ENCODE peak calls at places on chromosome 3, in six cellular contexts. L, U, Q, J, M and H are unnamed samples.

GRCh38 chr3:106560451-106560966 is 691.7 kb upstream of the CBLB start:
- DNase-seq in L (no peak), U (peak), Q (peak), J (no peak), M (no peak), H (no peak)

GRCh38 chr3:127276396-127276795 is 11.4 kb downstream of the PRR20G start:
- DNase-seq in L (no peak), U (no peak), Q (no peak), J (no peak), M (no peak), H (no peak)

GRCh38 chr3:27614592-27614991 is 107.5 kb downstream of the EOMES start:
- DNase-seq in L (no peak), U (no peak), Q (no peak), J (no peak), M (no peak), H (no peak)

GRCh38 chr3:161420746-161421145 is 49.4 kb upstream of the SPTSSB start:
- DNase-seq in L (peak), U (peak), Q (peak), J (peak), M (peak), H (peak)

GRCh38 chr3:168581718-168582332 is 486.1 kb upstream of the GOLIM4 start:
- DNase-seq in L (no peak), U (no peak), Q (no peak), J (no peak), M (peak), H (peak)

GRCh38 chr3:194602580-194603300 is 30.5 kb downstream of the TMEM44 start:
- DNase-seq in L (no peak), U (peak), Q (peak), J (no peak), M (no peak), H (no peak)

GRCh38 chr3:7190094-7190493 is 329.2 kb downstream of the GRM7 start:
- DNase-seq in L (no peak), U (no peak), Q (no peak), J (no peak), M (no peak), H (no peak)

GRCh38 chr3:21621396-21621695 is 129.7 kb downstream of the ZNF385D start:
- DNase-seq in L (no peak), U (peak), Q (peak), J (no peak), M (no peak), H (peak)

GRCh38 chr3:127247292-127247691 is 40.6 kb downstream of the PRR20G start:
- DNase-seq in L (no peak), U (no peak), Q (no peak), J (no peak), M (no peak), H (peak)

DNA sequence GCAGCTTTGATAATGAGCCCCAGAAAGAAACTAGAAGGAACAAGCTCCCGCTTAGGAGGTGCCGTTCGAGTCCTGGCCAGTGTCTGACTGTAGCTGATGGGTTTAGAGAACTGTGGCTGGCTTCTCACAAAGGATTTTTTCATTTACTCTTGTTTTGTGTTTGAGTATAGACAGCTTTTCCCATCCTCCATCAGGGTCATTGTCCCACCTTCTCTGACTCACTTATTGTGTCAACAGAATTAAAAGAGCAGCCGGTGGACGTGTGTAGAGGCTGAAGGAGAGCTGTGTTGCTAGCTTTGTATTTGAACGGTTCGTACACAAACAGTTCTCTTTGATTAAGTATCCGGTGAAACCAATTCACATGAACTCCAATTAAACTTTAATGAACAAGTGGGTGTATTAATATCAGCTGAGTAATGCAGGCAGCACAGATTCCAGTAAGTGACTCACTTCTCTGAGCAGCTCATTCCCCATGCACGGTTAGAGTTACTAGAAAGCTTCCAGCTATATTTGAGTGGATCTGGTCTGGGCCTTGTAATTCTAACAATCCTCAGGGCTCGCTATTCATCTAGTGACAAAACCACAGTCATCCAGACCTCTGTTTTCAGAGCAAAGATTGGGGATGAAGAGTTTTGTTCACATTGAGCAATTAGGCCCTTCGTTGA is 141.0 kb downstream of the LPP start:
- DNase-seq in L (no peak), U (peak), Q (peak), J (no peak), M (no peak), H (peak)
- H3K4me2 ChIP-seq in L (no peak), U (peak), Q (peak), J (no peak), M (no peak), H (no peak)

GRCh38 chr3:9349321-9350117 is 13.3 kb upstream of the THUMPD3 start:
- DNase-seq in L (no peak), U (peak), Q (peak), J (no peak), M (no peak), H (no peak)

GRCh38 chr3:9351709-9352126 is 11.1 kb upstream of the THUMPD3 start:
- DNase-seq in L (no peak), U (no peak), Q (no peak), J (peak), M (peak), H (peak)

GRCh38 chr3:9347887-9348286 is 15.0 kb upstream of the THUMPD3 start:
- DNase-seq in L (no peak), U (peak), Q (no peak), J (no peak), M (no peak), H (no peak)

DNA sequence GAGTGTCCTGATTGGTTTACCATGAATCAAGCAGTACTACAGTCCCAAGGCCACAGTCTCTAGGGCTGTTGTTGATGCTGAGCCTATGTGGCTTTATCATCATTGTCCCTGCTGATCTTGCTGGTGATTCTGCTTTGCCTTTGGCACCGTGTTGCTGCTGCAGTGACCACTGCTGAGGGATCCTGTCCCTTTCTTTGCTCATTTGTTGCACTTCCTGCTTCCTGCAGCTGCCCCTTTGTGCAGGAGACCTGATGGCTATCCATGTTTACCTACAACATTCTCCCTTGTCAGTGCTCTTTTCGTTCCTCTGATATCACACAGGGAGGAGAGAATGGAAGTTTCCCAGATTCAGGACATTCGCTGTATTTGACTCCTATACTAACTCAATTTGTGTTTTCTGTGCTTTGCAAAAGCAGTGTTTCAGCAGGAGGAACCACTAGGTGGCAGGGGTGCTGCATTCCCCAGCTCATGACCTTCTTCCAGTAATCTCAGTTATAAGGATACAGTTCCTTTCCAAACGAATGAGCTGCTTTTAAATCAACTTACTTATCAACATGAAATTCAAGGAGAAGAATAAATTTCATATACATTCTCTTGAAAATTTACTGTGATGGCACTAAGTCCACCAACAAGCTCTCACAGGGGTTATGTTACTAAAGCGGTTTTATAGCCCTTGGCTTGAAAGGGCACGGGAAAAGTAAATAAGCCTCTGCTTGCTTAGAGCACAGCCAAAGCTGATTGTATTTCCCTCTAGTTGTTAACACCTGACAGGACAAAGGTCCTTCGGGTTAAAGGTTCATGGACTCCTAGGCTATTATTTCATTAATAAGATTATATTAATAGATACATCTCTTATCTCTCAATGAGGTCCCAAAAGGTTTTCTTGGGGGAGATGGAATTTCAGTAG is 9.7 kb upstream of the THUMPD3 start:
- DNase-seq in L (peak), U (peak), Q (peak), J (peak), M (peak), H (peak)
- H2BK120ac ChIP-seq in L (no peak), U (no peak), Q (no peak), J (peak), M (no peak), H (no peak)

GRCh38 chr3:39919281-39919680 is 109.9 kb downstream of the MYRIP start:
- DNase-seq in L (no peak), U (no peak), Q (no peak), J (no peak), M (no peak), H (no peak)
- H2BK15ac ChIP-seq in L (no peak), U (no peak), Q (no peak), J (no peak), M (no peak), H (no peak)

GRCh38 chr3:151144756-151145155 is 58.3 kb downstream of the GPR171 start:
- DNase-seq in L (no peak), U (no peak), Q (no peak), J (no peak), M (no peak), H (no peak)
- H3K4me2 ChIP-seq in L (no peak), U (no peak), Q (no peak), J (no peak), M (no peak), H (no peak)

DNA sequence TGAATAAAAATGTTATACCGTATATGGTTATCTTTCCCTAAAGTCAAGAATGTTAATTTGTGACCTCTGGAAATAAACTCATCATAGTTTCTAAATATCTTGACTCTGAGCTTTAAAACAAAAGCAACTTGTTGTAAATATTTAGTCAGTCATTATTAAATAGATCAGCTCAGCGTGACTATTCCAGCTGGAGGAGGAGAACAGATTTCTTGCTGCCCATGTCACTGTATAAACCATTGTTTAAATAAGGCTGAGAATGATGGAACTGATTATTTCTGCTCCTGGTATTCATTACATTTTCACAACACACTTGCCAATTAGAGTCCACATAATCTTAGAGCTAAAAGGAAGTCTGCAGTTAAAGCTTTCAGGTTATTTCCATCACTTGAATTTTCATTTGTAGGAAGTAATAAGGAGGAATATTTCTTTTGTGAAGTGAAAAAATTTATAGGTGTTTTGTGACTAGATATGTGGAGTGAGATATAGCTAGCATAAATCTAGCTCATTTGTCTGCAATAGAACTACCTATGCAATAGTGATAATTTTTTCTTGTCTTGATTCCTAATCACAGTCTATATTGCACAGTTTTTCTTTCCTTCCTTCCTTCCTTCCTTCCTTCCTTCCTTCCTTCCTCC is 106.5 kb upstream of the P2RY1 start:
- DNase-seq in L (no peak), U (no peak), Q (peak), J (no peak), M (no peak), H (no peak)
- H2BK120ac ChIP-seq in L (no peak), U (no peak), Q (no peak), J (no peak), M (no peak), H (no peak)